ENCODE peak calls at places on chromosomes 11 and 22, in seven cellular contexts. Q, B, R, F, Z, T and N are unnamed samples. For H3K27me3, the result is how much of the 10 kb centered on the place peaks cover.

GRCh38 chr11:45087761-45088160 is 58.7 kb upstream of the PRDM11 start:
- DNase-seq in Q (no peak), B (no peak), R (no peak), F (no peak), Z (no peak), T (no peak), N (no peak)

GRCh38 chr11:134500621-134501020 is 88.6 kb upstream of the B3GAT1 start:
- DNase-seq in Q (no peak), B (no peak), R (peak), F (no peak), Z (no peak), T (no peak), N (peak)

GRCh38 chr22:37967637-37968451 is 14.3 kb downstream of the POLR2F start:
- DNase-seq in Q (no peak), B (no peak), R (no peak), F (no peak), Z (no peak), T (no peak), N (no peak)

GRCh38 chr11:116698080-116698479 is 74.7 kb downstream of the BUD13 start:
- DNase-seq in Q (no peak), B (no peak), R (no peak), F (no peak), Z (no peak), T (no peak), N (no peak)

GRCh38 chr11:29159552-29160465 is 857.0 kb downstream of the KCNA4 start:
- DNase-seq in Q (no peak), B (no peak), R (peak), F (no peak), Z (peak), T (no peak), N (no peak)

GRCh38 chr11:26319906-26320305 is 12.0 kb upstream of the ANO3 start:
- DNase-seq in Q (no peak), B (no peak), R (peak), F (no peak), Z (peak), T (no peak), N (no peak)

GRCh38 chr11:11533751-11534150 is 88.1 kb downstream of the GALNT18 start:
- DNase-seq in Q (no peak), B (no peak), R (no peak), F (no peak), Z (no peak), T (no peak), N (no peak)

GRCh38 chr22:44735518-44736428 is 16.6 kb upstream of the ARHGAP8 start:
- DNase-seq in Q (peak), B (peak), R (peak), F (peak), Z (peak), T (no peak), N (peak)

GRCh38 chr11:26947379-26947844 is 46.5 kb upstream of the FIBIN start:
- DNase-seq in Q (peak), B (no peak), R (no peak), F (peak), Z (peak), T (peak), N (peak)

GRCh38 chr22:22210375-22210774 is 34.2 kb upstream of the VPREB1 start:
- DNase-seq in Q (no peak), B (no peak), R (no peak), F (no peak), Z (peak), T (no peak), N (no peak)
- H3K27me3 ChIP-seq in Q (half or more), B (under half), R (half or more), F (half or more), Z (half or more), T (under half), N (under half)

GRCh38 chr22:42300286-42301071 is 30.0 kb upstream of the TCF20 start:
- DNase-seq in Q (no peak), B (peak), R (peak), F (no peak), Z (no peak), T (no peak), N (no peak)

GRCh38 chr22:42301072-42301741 is 30.8 kb upstream of the TCF20 start:
- DNase-seq in Q (no peak), B (no peak), R (no peak), F (no peak), Z (no peak), T (no peak), N (no peak)

GRCh38 chr22:42298746-42299145 is 28.3 kb upstream of the TCF20 start:
- DNase-seq in Q (no peak), B (no peak), R (no peak), F (no peak), Z (no peak), T (no peak), N (no peak)

GRCh38 chr22:42297778-42298177 is 27.3 kb upstream of the TCF20 start:
- DNase-seq in Q (no peak), B (no peak), R (no peak), F (no peak), Z (no peak), T (no peak), N (no peak)

DNA sequence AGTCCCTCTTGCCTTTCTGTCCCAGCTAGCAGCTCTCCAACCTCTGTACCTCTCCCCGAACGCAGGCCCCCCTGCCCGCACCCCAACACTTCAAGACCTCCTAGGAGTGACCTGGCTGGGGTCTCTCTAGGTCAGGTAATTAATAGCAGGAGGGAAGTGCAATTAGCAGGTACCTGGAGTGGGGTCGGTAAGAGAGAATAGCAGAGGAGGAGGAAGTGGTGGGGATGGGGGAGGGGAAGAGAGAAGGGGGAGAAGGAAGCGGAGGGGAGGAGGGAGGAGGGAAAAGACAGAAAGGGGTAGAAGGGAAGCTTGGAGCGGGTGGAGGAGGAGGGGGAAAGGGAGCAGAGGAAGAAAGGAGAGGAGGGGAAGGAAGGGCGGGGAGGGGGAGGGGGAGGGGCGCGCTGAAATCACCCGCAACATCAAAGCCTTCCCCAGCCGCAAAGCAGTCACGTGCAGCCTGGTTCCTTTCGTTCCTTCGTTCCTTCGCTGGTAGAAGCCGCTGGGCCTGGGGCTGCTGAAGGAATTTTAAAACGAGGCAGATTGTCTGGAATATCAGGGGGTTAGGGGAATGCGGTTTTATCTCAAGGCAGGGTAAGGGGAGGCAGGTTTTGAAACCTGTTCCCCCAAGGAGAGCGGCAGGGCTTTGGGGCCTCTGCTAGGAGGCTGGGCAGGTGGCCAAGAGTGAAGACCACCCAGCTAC is 29.3 kb upstream of the TCF20 start:
- DNase-seq in Q (peak), B (peak), R (peak), F (peak), Z (peak), T (no peak), N (no peak)
- H3K27ac ChIP-seq in Q (no peak), B (peak), R (no peak), F (no peak), Z (no peak), T (no peak), N (no peak)

GRCh38 chr11:69131644-69132300 is 24.0 kb upstream of the SMIM38 start:
- DNase-seq in Q (peak), B (no peak), R (peak), F (peak), Z (peak), T (no peak), N (no peak)
- TF ChIP-seq CTCF in Q (peak), B (no peak), R (peak), F (peak), Z (peak), T (peak), N (peak)

GRCh38 chr11:126991596-126991995 is 9.0 kb downstream of the KIRREL3 start:
- DNase-seq in Q (no peak), B (no peak), R (no peak), F (no peak), Z (peak), T (no peak), N (no peak)

GRCh38 chr11:126992804-126993111 is 7.8 kb downstream of the KIRREL3 start:
- DNase-seq in Q (no peak), B (no peak), R (no peak), F (no peak), Z (peak), T (no peak), N (no peak)

GRCh38 chr11:126990716-126991480 is 9.7 kb downstream of the KIRREL3 start:
- DNase-seq in Q (no peak), B (no peak), R (no peak), F (no peak), Z (no peak), T (no peak), N (no peak)

GRCh38 chr11:126993599-126993998 is 7.0 kb downstream of the KIRREL3 start:
- DNase-seq in Q (no peak), B (no peak), R (no peak), F (no peak), Z (no peak), T (no peak), N (no peak)

DNA sequence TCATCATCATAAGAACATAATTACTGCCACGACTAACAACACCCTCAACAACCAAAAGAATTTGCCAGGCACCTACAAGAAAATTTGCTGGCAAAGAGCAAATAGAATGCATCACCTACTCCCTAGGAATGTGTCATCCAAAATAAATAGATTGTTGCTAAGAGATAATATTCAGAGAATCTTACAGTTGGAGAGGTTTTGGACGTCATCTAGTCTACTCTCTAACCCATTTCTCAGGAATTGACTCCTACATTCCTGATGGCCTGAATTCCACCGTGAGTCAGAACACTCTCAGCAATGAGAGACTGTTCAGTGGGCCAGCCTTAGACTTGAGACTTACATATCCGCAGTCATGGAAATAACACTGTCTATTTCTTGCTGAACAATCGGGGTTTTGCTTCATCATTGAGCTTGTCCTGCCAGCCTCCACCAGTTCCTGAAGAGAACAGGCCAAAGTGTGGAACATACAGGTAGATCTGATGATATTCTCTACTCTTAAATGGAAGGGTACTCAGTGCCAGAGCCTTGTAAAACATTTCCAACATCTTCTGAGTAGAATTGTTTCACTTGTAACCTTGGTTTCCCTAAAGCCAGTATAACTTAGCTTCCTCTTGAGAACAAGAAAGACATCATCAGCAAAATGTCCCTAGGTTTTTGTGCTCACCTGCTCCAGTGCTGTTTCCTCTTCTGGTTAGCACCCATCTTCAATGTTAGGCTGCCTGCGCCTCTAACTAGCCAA is 8.3 kb downstream of the KIRREL3 start:
- DNase-seq in Q (no peak), B (no peak), R (no peak), F (no peak), Z (peak), T (no peak), N (no peak)
- H3K27me3 ChIP-seq in Q (under half), B (under half), R (half or more), F (under half), Z (half or more), T (under half), N (under half)

GRCh38 chr11:119697445-119697844 is 31.6 kb downstream of the NECTIN1 start:
- DNase-seq in Q (no peak), B (no peak), R (no peak), F (no peak), Z (no peak), T (no peak), N (no peak)

GRCh38 chr11:119697882-119698281 is 31.1 kb downstream of the NECTIN1 start:
- DNase-seq in Q (no peak), B (no peak), R (no peak), F (no peak), Z (no peak), T (no peak), N (no peak)

GRCh38 chr11:119700536-119701346 is 28.3 kb downstream of the NECTIN1 start:
- DNase-seq in Q (no peak), B (no peak), R (no peak), F (no peak), Z (no peak), T (no peak), N (no peak)

GRCh38 chr11:119700030-119700429 is 29.0 kb downstream of the NECTIN1 start:
- DNase-seq in Q (no peak), B (no peak), R (no peak), F (no peak), Z (no peak), T (no peak), N (no peak)

GRCh38 chr11:119699227-119699626 is 29.8 kb downstream of the NECTIN1 start:
- DNase-seq in Q (peak), B (no peak), R (no peak), F (peak), Z (peak), T (no peak), N (no peak)
- H3K27ac ChIP-seq in Q (peak), B (no peak), R (no peak), F (peak), Z (no peak), T (no peak), N (no peak)

DNA sequence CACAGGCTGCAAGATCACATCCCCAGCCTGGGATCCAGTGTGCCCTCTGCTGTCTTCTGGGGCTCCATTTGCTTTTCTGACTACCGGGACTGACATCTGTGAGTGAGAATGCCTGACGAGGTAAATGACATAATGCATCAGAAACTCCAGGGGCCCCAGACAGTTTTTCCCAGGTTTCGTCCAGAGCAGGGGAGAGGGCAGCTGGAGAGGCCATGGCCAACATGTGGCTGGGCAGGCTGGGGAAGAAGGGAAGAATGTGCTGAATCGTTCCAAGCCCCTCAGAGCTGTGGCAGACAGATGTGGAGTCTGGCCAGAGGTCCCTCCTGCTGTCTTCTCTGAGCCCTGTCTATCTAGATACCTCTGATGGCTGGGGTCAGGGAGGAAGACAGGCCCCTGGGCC is 163.9 kb downstream of the TRIM29 start:
- DNase-seq in Q (no peak), B (no peak), R (no peak), F (no peak), Z (no peak), T (no peak), N (no peak)
- TF ChIP-seq CTCF in Q (no peak), B (no peak), R (peak), F (no peak), Z (no peak), T (no peak), N (no peak)

GRCh38 chr22:42714768-42715430 is 5.8 kb downstream of the A4GALT start:
- DNase-seq in Q (no peak), B (no peak), R (no peak), F (no peak), Z (peak), T (no peak), N (no peak)

GRCh38 chr22:42717197-42717967 is 3.3 kb downstream of the A4GALT start:
- DNase-seq in Q (no peak), B (no peak), R (peak), F (no peak), Z (peak), T (no peak), N (peak)

GRCh38 chr22:42714308-42714707 is 6.4 kb downstream of the A4GALT start:
- DNase-seq in Q (no peak), B (no peak), R (no peak), F (no peak), Z (peak), T (no peak), N (no peak)

GRCh38 chr22:42716649-42717127 is 4.0 kb downstream of the A4GALT start:
- DNase-seq in Q (no peak), B (no peak), R (no peak), F (no peak), Z (no peak), T (no peak), N (no peak)

DNA sequence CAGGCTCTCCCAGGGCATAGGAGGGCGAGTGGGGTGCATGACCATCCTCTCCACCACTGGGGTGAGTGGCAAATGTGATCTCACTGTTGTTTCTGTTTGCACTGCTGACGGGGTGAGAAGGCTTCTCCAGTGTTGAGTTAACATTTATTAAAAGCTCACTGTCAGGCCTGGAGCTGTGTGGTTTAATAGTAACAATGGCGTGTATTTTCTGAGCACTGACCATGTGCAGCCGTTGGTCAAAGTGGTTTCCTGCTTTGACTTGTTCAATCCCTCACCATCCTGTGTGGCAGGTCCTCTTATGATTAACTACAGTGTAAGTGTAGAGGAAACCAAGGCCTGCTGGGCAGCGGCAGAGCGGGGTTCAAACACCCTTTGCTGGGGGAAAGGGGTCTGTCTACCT is 4.4 kb downstream of the A4GALT start:
- DNase-seq in Q (no peak), B (no peak), R (no peak), F (no peak), Z (no peak), T (no peak), N (no peak)
- H3K27me3 ChIP-seq in Q (under half), B (under half), R (under half), F (under half), Z (under half), T (under half), N (under half)

GRCh38 chr22:22893891-22894739 is 6.5 kb downstream of the IGLL5 start:
- DNase-seq in Q (no peak), B (no peak), R (peak), F (no peak), Z (no peak), T (no peak), N (no peak)

GRCh38 chr22:22890085-22890484 is 2.5 kb downstream of the IGLL5 start:
- DNase-seq in Q (no peak), B (no peak), R (no peak), F (no peak), Z (no peak), T (no peak), N (no peak)

GRCh38 chr22:22891139-22891621 is 3.6 kb downstream of the IGLL5 start:
- DNase-seq in Q (no peak), B (no peak), R (no peak), F (no peak), Z (no peak), T (no peak), N (no peak)

GRCh38 chr22:22893077-22893805 is 5.6 kb downstream of the IGLL5 start:
- DNase-seq in Q (no peak), B (no peak), R (no peak), F (no peak), Z (no peak), T (no peak), N (no peak)

DNA sequence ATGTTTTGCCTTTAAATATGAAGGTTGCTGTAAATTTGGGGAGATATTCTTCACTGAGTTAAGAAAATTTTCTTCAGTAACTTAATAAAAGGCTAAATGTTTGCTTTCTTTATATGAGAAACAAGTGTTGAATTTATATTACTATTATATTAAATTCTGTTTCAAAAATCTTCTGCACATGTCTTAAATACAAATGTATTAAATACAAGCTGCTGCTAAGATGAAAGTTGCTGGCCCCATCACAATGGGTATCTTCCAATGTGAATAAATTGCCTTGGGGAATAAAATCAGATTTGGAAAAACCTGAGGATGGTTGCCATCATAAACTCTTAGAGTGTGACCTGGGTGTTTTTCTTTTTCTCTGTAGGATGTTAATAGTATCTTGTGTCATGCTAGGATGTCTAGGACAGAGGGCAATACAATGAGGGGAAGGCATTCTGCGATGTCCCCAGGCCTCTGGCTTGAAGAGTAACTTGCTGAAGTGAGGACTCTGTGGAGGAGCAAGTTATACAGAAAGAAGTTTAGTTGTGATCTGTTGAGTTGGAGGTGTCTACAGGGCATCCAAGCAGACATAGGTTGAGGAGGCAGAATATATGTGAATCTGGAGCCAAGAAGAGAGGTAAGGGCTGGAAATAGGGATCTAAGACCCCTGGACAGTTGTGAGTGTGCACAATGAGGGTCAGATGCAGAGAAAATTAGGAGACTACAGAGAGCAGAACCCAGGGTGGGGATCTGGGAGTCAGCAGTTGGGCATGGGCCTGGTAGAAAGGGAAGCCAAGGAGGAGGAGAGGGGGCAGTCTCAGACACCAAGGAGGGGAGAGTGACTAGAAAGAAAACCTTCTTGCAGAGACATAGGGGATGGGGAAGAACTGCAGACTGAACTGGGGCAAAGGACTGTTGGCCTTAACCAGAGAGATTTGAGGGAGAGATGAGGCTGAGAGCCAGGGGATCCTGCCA is 4.8 kb downstream of the IGLL5 start:
- DNase-seq in Q (no peak), B (no peak), R (no peak), F (no peak), Z (no peak), T (no peak), N (no peak)
- H3K27ac ChIP-seq in Q (no peak), B (no peak), R (no peak), F (no peak), Z (no peak), T (no peak), N (no peak)

GRCh38 chr11:114953039-114953438 is 274.7 kb downstream of the NXPE2 start:
- DNase-seq in Q (no peak), B (no peak), R (peak), F (no peak), Z (no peak), T (no peak), N (no peak)
- TF ChIP-seq CTCF in Q (peak), B (no peak), R (peak), F (no peak), Z (no peak), T (no peak), N (no peak)